ENCODE peak calls at places on chromosomes 2 and 18, in four cellular contexts. M is HFFc6; X is stimulated activated CD4-positive, alpha-beta T cell treated with anti-CD3 and anti-CD28 coated beads, Interleukin-4, amount 100 ng/mL, for 1 hour; V is stimulated activated naive CD8-positive, alpha-beta T cell treated with anti-CD3 and anti-CD28 coated beads, Interleukin-15, amount 100 ng/mL, for 72 hours. W is an unnamed sample.

GRCh38 chr2:25125949-25126348 is 42.4 kb downstream of the POMC start:
- DNase-seq in V (no peak), X (no peak), M (no peak), W (no peak)

GRCh38 chr2:159256159-159256558 is 30.3 kb downstream of the WDSUB1 start:
- DNase-seq in V (no peak), M (peak; percentile 68), X (no peak), W (no peak)

GRCh38 chr2:24164416-24164973 is 10.4 kb upstream of the FAM228A start:
- DNase-seq in M (peak; percentile 20), X (peak; percentile 38), V (peak; percentile 53), W (peak; percentile 30)

GRCh38 chr2:200089040-200089755 is 133.8 kb downstream of the MAIP1 start:
- DNase-seq in V (no peak), X (no peak), M (peak; percentile 10), W (no peak)

GRCh38 chr18:34510926-34511325 is 199.2 kb upstream of the DTNA start:
- DNase-seq in X (no peak), M (no peak), V (no peak), W (no peak)

GRCh38 chr18:41543815-41544214 is 411.2 kb upstream of the PIK3C3 start:
- DNase-seq in X (no peak), V (no peak), M (no peak), W (no peak)

GRCh38 chr18:12233378-12233777 is 20.8 kb upstream of the CIDEA start:
- DNase-seq in X (no peak), M (no peak), V (no peak), W (no peak)

GRCh38 chr2:45675130-45675812 is 23.8 kb downstream of the PRKCE start:
- DNase-seq in X (no peak), V (no peak), M (no peak), W (peak; percentile 95)

GRCh38 chr2:236340251-236340650 is 76.0 kb upstream of the ASB18 start:
- DNase-seq in X (no peak), M (no peak), V (no peak), W (no peak)

GRCh38 chr18:12839526-12840196 is 44.4 kb downstream of the PTPN2 start:
- DNase-seq in V (peak; percentile 48), M (peak; percentile 11), X (no peak), W (no peak)

GRCh38 chr2:99158599-99158998 is 3.8 kb downstream of the LIPT1 start:
- DNase-seq in X (no peak), V (no peak), M (no peak), W (no peak)

GRCh38 chr18:56382541-56382940 is 255.9 kb downstream of the TXNL1 start:
- DNase-seq in M (no peak), X (no peak), V (no peak), W (no peak)

GRCh38 chr18:7548721-7549120 is 18.4 kb upstream of the PTPRM start:
- DNase-seq in M (no peak), X (no peak), V (no peak), W (no peak)

GRCh38 chr2:30334738-30335426 is 103.5 kb downstream of the LBH start:
- DNase-seq in V (no peak), X (peak; percentile 2), M (no peak), W (no peak)

GRCh38 chr18:24227976-24228660 is 89.3 kb downstream of the CABYR start:
- DNase-seq in M (peak; percentile 31), V (no peak), X (no peak), W (peak; percentile 80)

GRCh38 chr2:225326969-225327368 is 72.5 kb upstream of the NYAP2 start:
- DNase-seq in X (no peak), V (no peak), M (no peak), W (no peak)

GRCh38 chr2:158999458-158999857 is 31.0 kb downstream of the TANC1 start:
- DNase-seq in V (no peak), M (no peak), X (no peak), W (peak; percentile 43)

GRCh38 chr2:36704475-36705150 is 8.1 kb downstream of the VIT start:
- DNase-seq in M (no peak), V (no peak), X (no peak), W (no peak)